ENCODE peak calls at places on chromosomes 3 and 15, in six cellular contexts. U is breast epithelium; L is OCI-LY7; C is CD8-positive, alpha-beta T cell; J is GM10248; M is cardiac muscle cell. W is an unnamed sample.

GRCh38 chr3:142394921-142395622 is 52.8 kb downstream of the XRN1 start:
- DNase-seq in M (peak), J (no peak), U (no peak), C (no peak), L (no peak), W (no peak)

GRCh38 chr3:13021141-13021933 is 51.9 kb downstream of the IQSEC1 start:
- DNase-seq in L (peak), M (no peak), C (no peak), U (peak), J (peak), W (no peak)

GRCh38 chr15:101036189-101036588 is 117.0 kb downstream of the LRRK1 start:
- DNase-seq in L (no peak), M (no peak), C (no peak), J (no peak), U (no peak), W (no peak)

GRCh38 chr15:80982205-80982604 is 7.4 kb downstream of the MESD start:
- DNase-seq in L (no peak), J (peak), C (no peak), U (no peak), M (no peak), W (no peak)

GRCh38 chr3:71133874-71134273 is 449.7 kb downstream of the FOXP1 start:
- DNase-seq in U (no peak), M (no peak), L (no peak), J (no peak), C (no peak), W (no peak)

GRCh38 chr3:156150434-156151066 is 30.2 kb downstream of the KCNAB1 start:
- DNase-seq in C (peak), J (peak), L (peak), U (no peak), M (peak), W (no peak)

GRCh38 chr3:50486219-50486888 is 17.1 kb downstream of the CACNA2D2 start:
- DNase-seq in L (no peak), C (no peak), J (no peak), M (no peak), U (no peak), W (no peak)

GRCh38 chr3:42666577-42666998 is 13.1 kb downstream of the ZBTB47 start:
- DNase-seq in U (no peak), L (no peak), J (peak), C (no peak), M (no peak), W (no peak)

GRCh38 chr15:60477991-60478632 is 830 bp downstream of the ICE2 start:
- DNase-seq in J (peak), U (no peak), C (no peak), L (peak), M (peak), W (no peak)

GRCh38 chr3:69370156-69370944 is 15.5 kb downstream of the FRMD4B start:
- DNase-seq in L (no peak), U (no peak), C (peak), J (no peak), M (no peak), W (no peak)

GRCh38 chr3:126389112-126389791 is 5.5 kb upstream of the CFAP100 start:
- DNase-seq in U (peak), C (peak), M (peak), L (peak), J (peak), W (peak)

GRCh38 chr3:130935761-130936160 is 41.9 kb downstream of the ATP2C1 start:
- DNase-seq in U (no peak), J (no peak), C (no peak), L (no peak), M (no peak), W (no peak)

GRCh38 chr3:168096210-168096795 is 579 bp upstream of the GOLIM4 start:
- DNase-seq in M (peak), U (no peak), C (no peak), J (peak), L (peak), W (peak)

GRCh38 chr3:69420781-69421520 is 35.1 kb upstream of the FRMD4B start:
- DNase-seq in M (no peak), J (no peak), U (no peak), L (no peak), C (no peak), W (no peak)

GRCh38 chr15:89817701-89818280 is 3.1 kb upstream of the ANPEP start:
- DNase-seq in C (no peak), L (no peak), J (no peak), U (no peak), M (no peak), W (no peak)

GRCh38 chr3:130671545-130671944 is 75.1 kb downstream of the PIK3R4 start:
- DNase-seq in U (no peak), C (no peak), J (no peak), M (no peak), L (no peak), W (no peak)

GRCh38 chr15:45919806-45920205 is 285.0 kb downstream of the SQOR start:
- DNase-seq in J (no peak), U (no peak), L (no peak), C (no peak), M (no peak), W (no peak)

GRCh38 chr3:188944108-188944507 is 227.7 kb upstream of the TPRG1 start:
- DNase-seq in U (no peak), L (no peak), J (no peak), M (no peak), C (no peak), W (no peak)

GRCh38 chr3:27575509-27575908 is 91.3 kb upstream of the SLC4A7 start:
- DNase-seq in L (no peak), C (no peak), M (no peak), U (no peak), J (no peak), W (no peak)

GRCh38 chr3:152915695-152916094 is 80.8 kb downstream of the P2RY1 start:
- DNase-seq in J (no peak), L (no peak), M (no peak), C (no peak), U (no peak), W (no peak)

GRCh38 chr15:65377976-65378366 is at the start of gene IGDCC3:
- DNase-seq in L (no peak), M (peak), U (no peak), J (no peak), C (no peak), W (no peak)

GRCh38 chr3:112802338-112802737 is 44.3 kb downstream of the CD200R1L start:
- DNase-seq in L (no peak), J (no peak), C (no peak), M (no peak), U (no peak), W (no peak)

GRCh38 chr3:108292905-108293328 is 3.4 kb upstream of the HHLA2 start:
- DNase-seq in L (no peak), J (peak), U (no peak), M (no peak), C (no peak), W (no peak)

GRCh38 chr15:26632500-26632899 is 140.4 kb downstream of the GABRB3 start:
- DNase-seq in C (no peak), U (no peak), L (peak), J (no peak), M (no peak), W (no peak)

GRCh38 chr15:52714968-52715367 is 35.8 kb upstream of the ATOSA start:
- DNase-seq in C (no peak), J (no peak), U (no peak), L (no peak), M (no peak), W (no peak)

GRCh38 chr3:27985369-27986035 is 255.9 kb upstream of the CMC1 start:
- DNase-seq in M (no peak), L (no peak), C (no peak), U (no peak), J (no peak), W (no peak)

GRCh38 chr3:171804618-171805389 is 5.5 kb downstream of the PLD1 start:
- DNase-seq in L (no peak), U (no peak), C (no peak), M (no peak), J (no peak), W (no peak)

GRCh38 chr3:156307704-156308103 is 187.3 kb downstream of the KCNAB1 start:
- DNase-seq in U (no peak), L (no peak), M (no peak), C (no peak), J (no peak), W (peak)

GRCh38 chr3:183537295-183537730 is 18.2 kb downstream of the KLHL6 start:
- DNase-seq in U (no peak), M (no peak), C (no peak), J (no peak), L (no peak), W (no peak)

GRCh38 chr3:148791296-148791695 is 36.3 kb upstream of the CPB1 start:
- DNase-seq in C (no peak), M (no peak), L (no peak), J (no peak), U (no peak), W (no peak)

GRCh38 chr3:69817988-69818387 is 78.7 kb downstream of the MITF start:
- DNase-seq in C (no peak), U (no peak), M (peak), J (no peak), L (no peak), W (no peak)

GRCh38 chr3:36698314-36698713 is 66.0 kb downstream of the DCLK3 start:
- DNase-seq in M (no peak), U (no peak), C (no peak), L (no peak), J (no peak), W (no peak)

GRCh38 chr15:57866149-57866736 is 159.7 kb downstream of the POLR2M start:
- DNase-seq in U (no peak), C (peak), L (peak), J (peak), M (peak), W (peak)

GRCh38 chr3:161914703-161915102 is 418.1 kb downstream of the OTOL1 start:
- DNase-seq in L (no peak), J (no peak), C (no peak), M (peak), U (no peak), W (no peak)
- TF ChIP-seq CTCF in L (no peak), J (no peak), C (no peak), M (peak), U (no peak), W (no peak)

DNA sequence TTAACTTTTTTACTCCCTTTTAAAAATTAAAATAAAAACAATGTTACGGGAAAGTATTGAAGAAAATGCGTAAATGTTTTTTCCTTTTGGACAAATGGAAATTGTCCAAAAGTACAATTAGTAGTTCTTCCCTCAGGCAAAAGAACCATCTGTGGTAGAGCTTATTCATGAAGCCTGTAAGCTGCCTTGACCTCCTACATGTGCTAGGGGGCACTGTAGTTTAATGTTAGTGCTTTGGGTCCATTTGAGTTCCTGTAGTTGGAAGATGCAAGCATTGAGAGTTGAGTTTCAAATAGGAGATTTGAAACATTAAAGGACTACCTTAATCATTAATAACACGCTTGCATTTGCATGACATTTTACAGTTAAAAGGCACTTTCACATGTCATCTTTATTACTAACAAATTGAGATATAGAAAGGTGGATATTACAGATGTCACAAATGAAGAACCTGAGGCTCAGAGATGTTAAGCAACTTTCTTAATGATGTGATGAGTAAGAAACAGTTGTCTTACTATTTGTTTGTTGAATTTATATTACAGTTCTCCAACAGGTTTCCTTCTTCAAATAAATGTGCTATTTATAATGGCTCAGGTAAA is 1.8 kb upstream of the ZNF385D start:
- DNase-seq in L (peak), M (peak), C (no peak), U (no peak), J (peak), W (no peak)
- TF ChIP-seq CTCF in L (peak), M (peak), C (no peak), U (no peak), J (peak), W (no peak)

GRCh38 chr3:59326246-59327024 is 276.6 kb upstream of the CFAP20DC start:
- DNase-seq in C (no peak), J (no peak), M (no peak), U (no peak), L (peak), W (no peak)
- TF ChIP-seq CTCF in C (no peak), J (peak), M (no peak), U (no peak), L (peak), W (no peak)

GRCh38 chr3:159762981-159763465 is 225.6 kb upstream of the IL12A start:
- DNase-seq in U (no peak), C (no peak), M (peak), J (peak), L (no peak), W (peak)

GRCh38 chr3:159761826-159762225 is 226.8 kb upstream of the IL12A start:
- DNase-seq in L (no peak), U (no peak), J (no peak), M (no peak), C (no peak), W (no peak)

GRCh38 chr3:159761377-159761776 is 227.3 kb upstream of the IL12A start:
- DNase-seq in J (no peak), U (no peak), M (no peak), C (no peak), L (no peak), W (no peak)

GRCh38 chr3:159763466-159764210 is 225.0 kb upstream of the IL12A start:
- DNase-seq in C (no peak), L (no peak), U (no peak), J (peak), M (peak), W (peak)

GRCh38 chr3:159762238-159762637 is 226.4 kb upstream of the IL12A start:
- DNase-seq in L (no peak), M (no peak), C (no peak), U (no peak), J (no peak), W (no peak)
- TF ChIP-seq CTCF in L (no peak), M (no peak), C (no peak), U (no peak), J (no peak), W (no peak)

DNA sequence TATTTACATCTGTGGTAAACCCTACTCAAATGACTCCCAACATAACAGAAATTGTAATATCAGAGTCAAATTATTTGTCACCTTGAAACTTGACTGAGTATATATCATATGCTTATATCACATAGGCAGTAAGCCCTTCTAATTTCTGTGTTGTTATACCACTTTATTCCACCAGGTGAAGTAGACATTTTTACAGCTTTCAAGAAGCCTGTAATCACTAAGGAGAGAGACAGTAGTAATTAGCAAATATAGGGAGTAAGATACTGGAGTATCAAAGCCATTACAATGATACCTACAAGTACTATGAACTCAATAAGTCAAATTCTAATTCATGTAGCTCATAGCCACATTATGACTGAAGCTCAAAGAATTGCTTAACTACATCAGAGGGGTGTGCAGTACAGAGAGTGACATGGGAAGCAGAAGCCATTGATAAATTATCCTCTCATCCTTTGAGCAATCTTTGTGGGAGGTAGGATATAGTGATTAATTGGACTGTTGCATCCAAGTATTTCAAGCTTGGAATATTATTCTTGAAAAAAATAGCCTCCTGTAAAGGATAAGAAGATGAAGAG is 1005.8 kb downstream of the ZPLD1 start:
- DNase-seq in J (no peak), M (peak), U (no peak), L (peak), C (no peak), W (no peak)
- TF ChIP-seq CTCF in J (no peak), M (no peak), U (no peak), L (peak), C (no peak), W (no peak)

GRCh38 chr3:22685598-22685997 is 517.5 kb upstream of the UBE2E2 start:
- DNase-seq in U (no peak), L (no peak), C (no peak), M (no peak), J (no peak), W (no peak)
- TF ChIP-seq CTCF in U (no peak), L (peak), C (no peak), M (no peak), J (peak), W (no peak)